ENCODE peak calls at places on chromosomes 3 and 15, in six cellular contexts. J, B, M, E, O and A are unnamed samples.

GRCh38 chr15:89375093-89376062 is 40.8 kb upstream of the POLG start:
- DNase-seq in J (no peak), B (no peak), M (no peak), E (no peak), O (peak), A (no peak)

GRCh38 chr3:161284989-161285388 is 63.9 kb downstream of the NMD3 start:
- DNase-seq in J (no peak), B (no peak), M (no peak), E (no peak), O (no peak), A (no peak)

GRCh38 chr3:69712244-69712643 is 27.0 kb upstream of the MITF start:
- DNase-seq in J (no peak), B (no peak), M (no peak), E (no peak), O (no peak), A (no peak)

GRCh38 chr3:177473184-177473583 is 275.9 kb upstream of the TBL1XR1 start:
- DNase-seq in J (no peak), B (no peak), M (peak), E (no peak), O (no peak), A (no peak)

GRCh38 chr3:123050666-123051065 is 16.2 kb upstream of the PDIA5 start:
- DNase-seq in J (no peak), B (no peak), M (no peak), E (no peak), O (no peak), A (no peak)

GRCh38 chr15:70132148-70132547 is 34.4 kb upstream of the TLE3 start:
- DNase-seq in J (no peak), B (no peak), M (no peak), E (no peak), O (no peak), A (no peak)

GRCh38 chr15:74795961-74796625 is 14.2 kb downstream of the CSK start:
- DNase-seq in J (no peak), B (no peak), M (no peak), E (no peak), O (no peak), A (no peak)

GRCh38 chr15:81008312-81008711 is 7.6 kb downstream of the TLNRD1 start:
- DNase-seq in J (no peak), B (no peak), M (no peak), E (no peak), O (no peak), A (no peak)

GRCh38 chr3:181176610-181177009 is 187.1 kb upstream of the DNAJC19 start:
- DNase-seq in J (peak), B (no peak), M (peak), E (peak), O (no peak), A (no peak)

GRCh38 chr15:90648137-90649070 is 68.7 kb upstream of the BLM start:
- DNase-seq in J (peak), B (peak), M (peak), E (peak), O (peak), A (no peak)

GRCh38 chr3:42262525-42262924 is 3.5 kb downstream of the CCK start:
- DNase-seq in J (no peak), B (no peak), M (no peak), E (no peak), O (no peak), A (no peak)

GRCh38 chr3:28134792-28135375 is 106.5 kb upstream of the CMC1 start:
- DNase-seq in J (no peak), B (no peak), M (no peak), E (no peak), O (no peak), A (no peak)

GRCh38 chr15:82532991-82533481 is 7.2 kb downstream of the RPS17 start:
- DNase-seq in J (no peak), B (no peak), M (no peak), E (no peak), O (no peak), A (peak)